ENCODE peak calls at places on chromosome 1, in four cellular contexts. N is GM12878, T is A549, A is HepG2. H is an unnamed sample.

GRCh38 chr1:83692524-83693336 is 306.2 kb downstream of the TTLL7 start:
- DNase-seq in N (peak; percentile 9), T (no peak), A (peak; percentile 1), H (no peak)

GRCh38 chr1:222171005-222171404 is 376.9 kb downstream of the HHIPL2 start:
- DNase-seq in N (peak; percentile 23), T (peak; percentile 40), A (peak; percentile 5), H (no peak)

GRCh38 chr1:3614755-3615742 is 3.7 kb upstream of the MEGF6 start:
- DNase-seq in N (no peak), T (no peak), A (no peak), H (peak; percentile 68)

GRCh38 chr1:217091601-217092000 is 368.4 kb upstream of the ESRRG start:
- DNase-seq in N (no peak), T (no peak), A (no peak), H (no peak)

GRCh38 chr1:189211742-189212141 is 1265.9 kb downstream of the BRINP3 start:
- DNase-seq in N (no peak), T (no peak), A (no peak), H (no peak)

GRCh38 chr1:212699104-212699838 is 369 bp downstream of the BATF3 start:
- DNase-seq in N (no peak), T (peak; percentile 72), A (peak; percentile 16), H (peak; percentile 78)

GRCh38 chr1:116462722-116463121 is 89.7 kb downstream of the ATP1A1 start:
- DNase-seq in N (no peak), T (no peak), A (no peak), H (no peak)

GRCh38 chr1:105779727-105780126 is 1276.7 kb upstream of the PRMT6 start:
- DNase-seq in N (no peak), T (no peak), A (no peak), H (no peak)

DNA sequence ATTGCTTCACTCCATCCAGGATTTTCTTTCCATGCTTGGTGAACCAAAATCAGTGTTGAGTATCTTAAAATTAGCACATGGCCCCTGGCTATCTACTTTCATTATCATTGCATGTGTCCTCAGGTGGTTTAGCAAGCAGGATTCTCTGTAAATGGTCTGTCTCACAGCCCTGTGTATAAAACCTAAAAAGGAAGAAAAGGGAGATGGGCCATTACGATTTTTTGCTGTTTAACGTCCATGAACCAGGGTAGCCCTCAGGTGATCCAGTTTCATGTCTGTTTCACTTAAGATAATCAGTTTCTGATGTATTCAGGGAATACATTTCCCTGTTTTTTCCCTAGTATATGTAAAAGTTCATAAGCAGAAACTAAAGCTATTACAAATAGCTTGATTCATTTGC is 238.2 kb downstream of the NFIA start:
- DNase-seq in N (no peak), T (no peak), A (no peak), H (no peak)
- TF ChIP-seq ESRRA in N (no peak), T (no peak), A (no peak), H (no peak)

GRCh38 chr1:203280061-203280460 is 25.3 kb upstream of the BTG2 start:
- DNase-seq in N (no peak), T (no peak), A (no peak), H (no peak)
- TF ChIP-seq HDAC2 in N (no peak), T (no peak), A (no peak), H (no peak)

GRCh38 chr1:25430073-25430665 is 528 bp upstream of the MACO1 start:
- DNase-seq in N (no peak), T (peak; percentile 74), A (peak; percentile 61), H (peak; percentile 95)

GRCh38 chr1:25432749-25433388 is 2.2 kb downstream of the MACO1 start:
- DNase-seq in N (no peak), T (no peak), A (no peak), H (no peak)

GRCh38 chr1:25430666-25431494 is at the start of gene MACO1:
- DNase-seq in N (peak; percentile 75), T (peak; percentile 91), A (peak; percentile 92), H (peak; percentile 95)

GRCh38 chr1:25432364-25432719 is 1.6 kb downstream of the MACO1 start:
- DNase-seq in N (no peak), T (no peak), A (no peak), H (no peak)

DNA sequence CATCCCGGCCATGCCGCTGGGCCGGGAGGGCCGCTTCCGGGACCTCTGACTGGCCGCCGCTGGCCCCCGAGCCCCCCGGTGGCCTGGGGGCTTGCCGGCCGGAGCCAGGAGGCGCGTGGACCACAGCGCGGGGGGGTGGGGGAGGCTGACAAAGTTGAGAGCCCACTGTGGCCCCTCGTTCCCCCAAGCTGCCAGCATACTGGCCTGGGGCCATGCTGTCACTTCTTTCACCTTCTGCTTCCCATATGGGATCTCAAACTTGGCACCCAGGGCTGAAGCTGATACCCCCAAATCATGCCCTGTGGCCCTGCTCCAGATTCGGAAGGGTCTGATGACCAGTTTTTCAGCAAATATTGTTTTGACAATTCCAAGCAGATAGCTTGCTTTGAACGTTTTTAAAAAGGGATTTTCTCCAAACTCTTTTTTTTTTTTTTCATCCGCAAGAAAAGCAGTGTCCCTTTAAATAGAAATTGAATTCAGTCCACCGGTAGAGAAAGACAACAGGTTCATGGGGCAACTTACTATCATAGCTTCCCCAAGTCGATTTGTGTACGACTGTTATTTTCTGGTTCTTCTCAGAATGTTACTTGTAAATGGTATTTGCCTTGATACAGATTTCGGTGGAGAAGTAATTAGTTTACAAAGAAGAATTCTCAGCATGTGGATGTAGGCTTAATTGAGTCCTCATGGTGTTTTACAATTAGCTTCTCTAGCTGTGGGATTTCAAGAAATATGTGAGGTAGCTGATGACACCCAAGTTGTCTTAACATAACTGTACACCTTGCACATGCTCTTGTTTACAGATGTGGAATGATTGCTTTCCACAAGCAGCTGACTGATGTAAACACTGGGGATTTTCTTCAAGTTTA is 1.0 kb downstream of the MACO1 start:
- DNase-seq in N (no peak), T (no peak), A (no peak), H (no peak)
- TF ChIP-seq CHD2 in N (no peak), T (no peak), A (no peak), H (no peak)

GRCh38 chr1:43104027-43104763 is 67.9 kb downstream of the EBNA1BP2 start:
- DNase-seq in N (no peak), T (no peak), A (no peak), H (no peak)

GRCh38 chr1:43107664-43108063 is 64.4 kb downstream of the EBNA1BP2 start:
- DNase-seq in N (no peak), T (no peak), A (no peak), H (no peak)

DNA sequence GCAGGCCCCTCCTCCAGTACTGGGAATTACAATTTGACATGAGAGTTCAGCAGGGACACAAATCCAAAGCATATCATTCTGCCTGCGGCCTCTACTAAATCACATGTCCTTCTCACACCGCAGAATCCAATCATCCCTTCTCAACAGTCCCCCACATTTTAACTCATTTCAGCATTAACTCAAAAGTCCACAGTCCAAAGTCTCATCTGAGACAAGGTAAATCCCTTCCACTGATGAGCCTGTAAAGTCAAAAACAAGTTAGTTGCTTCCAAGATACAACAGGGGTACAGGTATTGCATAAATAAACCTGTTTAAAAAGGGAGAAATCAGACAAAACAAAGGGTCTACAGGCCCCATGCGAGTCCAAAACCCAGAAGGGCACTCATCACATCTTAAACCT is 64.0 kb downstream of the EBNA1BP2 start:
- DNase-seq in N (no peak), T (no peak), A (peak; percentile 19), H (no peak)
- TF ChIP-seq ESRRA in N (no peak), T (no peak), A (no peak), H (no peak)

GRCh38 chr1:197358959-197359358 is 90.9 kb downstream of the CRB1 start:
- DNase-seq in N (no peak), T (no peak), A (no peak), H (no peak)

GRCh38 chr1:197352011-197352410 is 84.0 kb downstream of the CRB1 start:
- DNase-seq in N (no peak), T (no peak), A (no peak), H (no peak)

GRCh38 chr1:197355248-197355995 is 87.4 kb downstream of the CRB1 start:
- DNase-seq in N (no peak), T (no peak), A (no peak), H (no peak)

GRCh38 chr1:197360068-197360467 is 92.0 kb downstream of the CRB1 start:
- DNase-seq in N (no peak), T (no peak), A (no peak), H (no peak)

DNA sequence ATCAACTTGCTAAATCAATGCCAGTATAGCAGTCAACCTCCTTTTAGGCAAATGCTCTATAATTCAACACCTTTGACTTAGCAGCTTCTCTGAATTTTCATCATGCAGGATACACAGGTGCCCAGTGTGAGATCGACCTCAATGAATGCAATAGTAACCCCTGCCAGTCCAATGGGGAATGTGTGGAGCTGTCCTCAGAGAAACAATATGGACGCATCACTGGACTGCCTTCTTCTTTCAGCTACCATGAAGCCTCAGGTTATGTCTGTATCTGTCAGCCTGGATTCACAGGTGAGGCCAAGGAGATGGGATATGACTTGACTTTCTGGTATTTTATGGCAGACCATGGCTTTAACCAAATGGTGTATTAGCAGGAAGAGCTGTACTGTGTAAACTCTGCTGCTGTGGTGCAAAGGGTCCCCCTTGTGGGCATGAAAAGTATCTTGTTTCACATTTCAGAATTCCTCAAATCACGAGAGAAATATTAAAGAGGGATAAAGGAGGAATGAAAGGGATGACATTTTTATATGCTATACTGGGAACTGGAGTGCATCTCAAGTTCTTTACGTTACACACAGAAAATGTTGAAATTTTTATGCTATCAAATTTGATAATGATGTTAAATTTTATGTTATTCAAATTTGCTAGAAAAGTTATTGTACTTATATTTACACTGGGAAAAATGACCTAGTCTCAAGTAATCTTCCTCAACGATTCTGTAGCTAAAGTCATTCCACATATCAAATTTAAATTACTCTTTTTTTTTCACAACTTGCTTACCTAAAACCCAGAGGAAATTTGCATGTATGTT is 88.9 kb downstream of the CRB1 start:
- DNase-seq in N (no peak), T (peak; percentile 67), A (peak; percentile 32), H (peak; percentile 27)
- TF ChIP-seq HDAC2 in N (no peak), T (no peak), A (no peak), H (no peak)

DNA sequence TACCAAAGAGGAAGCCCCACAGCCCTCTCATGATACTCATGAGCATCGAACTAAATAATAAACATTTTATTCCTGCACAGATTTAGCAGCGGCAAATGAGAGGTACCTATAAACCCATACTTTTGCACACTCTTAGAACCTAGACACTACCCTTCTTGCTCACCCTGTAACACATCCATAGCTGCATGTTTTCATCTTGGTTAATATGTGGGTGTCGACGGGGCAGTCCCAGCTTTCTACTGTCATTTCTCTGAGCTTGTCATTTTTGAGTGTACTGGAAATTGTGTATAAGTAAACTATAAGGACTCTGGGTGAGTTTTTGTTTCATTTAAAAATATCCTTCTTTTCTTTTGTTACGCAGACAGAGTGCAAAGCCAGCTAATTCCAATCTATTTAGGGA is 25.5 kb downstream of the OVGP1 start:
- DNase-seq in N (no peak), T (no peak), A (no peak), H (no peak)
- TF ChIP-seq CHD2 in N (no peak), T (no peak), A (no peak), H (no peak)

H was measured in K562.